ENCODE peak calls at places on chromosomes 12 and 14, in six cellular contexts. Q is HCT116, G is right lobe of liver, Z is transverse colon, D is adrenal gland, U is tibial nerve. F is an unnamed sample.
A peak's percentile ranks its signal among the peaks of the same experiment; 100 is the strongest.

GRCh38 chr12:8590842-8591545 is 21.7 kb downstream of the AICDA start:
- DNase-seq in Q (no peak), G (peak; percentile 49), Z (no peak), D (no peak), U (no peak), F (no peak)

GRCh38 chr12:76863005-76863670 is 15.7 kb downstream of the CSRP2 start:
- DNase-seq in Q (no peak), G (peak; percentile 65), Z (no peak), D (no peak), U (no peak), F (no peak)

GRCh38 chr12:122166422-122167327 is 7.3 kb downstream of the IL31 start:
- DNase-seq in Q (no peak), G (no peak), Z (no peak), D (no peak), U (no peak), F (no peak)

GRCh38 chr12:89129471-89129870 is 222.8 kb downstream of the DUSP6 start:
- DNase-seq in Q (no peak), G (no peak), Z (no peak), D (no peak), U (no peak), F (no peak)

GRCh38 chr12:89252284-89252683 is 100.0 kb downstream of the DUSP6 start:
- DNase-seq in Q (no peak), G (no peak), Z (no peak), D (no peak), U (no peak), F (no peak)

GRCh38 chr14:36996857-36997590 is 175.4 kb downstream of the SLC25A21 start:
- DNase-seq in Q (no peak), G (no peak), Z (no peak), D (no peak), U (no peak), F (no peak)

GRCh38 chr14:49999216-49999761 is 106.4 kb downstream of the ARF6 start:
- DNase-seq in Q (peak; percentile 71), G (peak; percentile 68), Z (peak; percentile 89), D (peak; percentile 94), U (peak; percentile 72), F (peak; percentile 81)

GRCh38 chr12:6540181-6540877 is 6.0 kb downstream of the GAPDH start:
- DNase-seq in Q (peak; percentile 67), G (peak; percentile 75), Z (peak; percentile 96), D (peak; percentile 93), U (peak; percentile 88), F (peak; percentile 94)

GRCh38 chr14:101731187-101732080 is 30.1 kb upstream of the PPP2R5C start:
- DNase-seq in Q (peak; percentile 86), G (no peak), Z (peak; percentile 92), D (peak; percentile 71), U (no peak), F (no peak)

GRCh38 chr14:94769413-94770250 is at the start of gene GSC:
- DNase-seq in Q (no peak), G (no peak), Z (peak; percentile 17), D (no peak), U (no peak), F (peak; percentile 45)

GRCh38 chr14:104135121-104135903 is 3.1 kb upstream of the KIF26A start:
- DNase-seq in Q (no peak), G (peak; percentile 42), Z (no peak), D (peak; percentile 72), U (no peak), F (no peak)

GRCh38 chr14:64766430-64767151 is 62.4 kb downstream of the PLEKHG3 start:
- DNase-seq in Q (no peak), G (no peak), Z (no peak), D (no peak), U (no peak), F (peak; percentile 20)

GRCh38 chr14:45467023-45467422 is 214.0 kb upstream of the MIS18BP1 start:
- DNase-seq in Q (no peak), G (no peak), Z (no peak), D (no peak), U (no peak), F (no peak)

GRCh38 chr12:132337557-132337956 is 8.2 kb upstream of the GALNT9 start:
- DNase-seq in Q (no peak), G (no peak), Z (no peak), D (no peak), U (no peak), F (no peak)

GRCh38 chr12:10214131-10214876 is 1.6 kb downstream of the GABARAPL1 start:
- DNase-seq in Q (no peak), G (no peak), Z (no peak), D (no peak), U (no peak), F (no peak)

GRCh38 chr14:45128963-45129629 is 5.2 kb downstream of the FKBP3 start:
- DNase-seq in Q (no peak), G (no peak), Z (no peak), D (no peak), U (no peak), F (no peak)

GRCh38 chr12:60100150-60100549 is 504.3 kb downstream of the SLC16A7 start:
- DNase-seq in Q (no peak), G (no peak), Z (no peak), D (no peak), U (no peak), F (no peak)

GRCh38 chr12:97306121-97306520 is 156.5 kb upstream of the RMST start:
- DNase-seq in Q (no peak), G (no peak), Z (no peak), D (no peak), U (no peak), F (no peak)

GRCh38 chr14:22837750-22838538 is 1.6 kb downstream of the MMP14 start:
- DNase-seq in Q (no peak), G (no peak), Z (peak; percentile 55), D (no peak), U (peak; percentile 68), F (peak; percentile 52)

GRCh38 chr14:22838631-22839041 is 2.3 kb downstream of the MMP14 start:
- DNase-seq in Q (no peak), G (no peak), Z (peak; percentile 25), D (no peak), U (no peak), F (peak; percentile 43)

GRCh38 chr14:22837059-22837749 is 819 bp downstream of the MMP14 start:
- DNase-seq in Q (no peak), G (peak; percentile 65), Z (peak; percentile 58), D (peak; percentile 83), U (peak; percentile 41), F (peak; percentile 78)

GRCh38 chr14:22835505-22835904 is 880 bp upstream of the MMP14 start:
- DNase-seq in Q (no peak), G (no peak), Z (no peak), D (no peak), U (no peak), F (no peak)

GRCh38 chr14:22836301-22837058 is at the start of gene MMP14:
- DNase-seq in Q (no peak), G (no peak), Z (peak; percentile 79), D (peak; percentile 84), U (peak; percentile 80), F (peak; percentile 86)
- TF ChIP-seq POLR2A in Q (no peak), G (peak; percentile 25), Z (peak; percentile 64), D (peak; percentile 64), U (peak; percentile 84), F (peak; percentile 45)

DNA sequence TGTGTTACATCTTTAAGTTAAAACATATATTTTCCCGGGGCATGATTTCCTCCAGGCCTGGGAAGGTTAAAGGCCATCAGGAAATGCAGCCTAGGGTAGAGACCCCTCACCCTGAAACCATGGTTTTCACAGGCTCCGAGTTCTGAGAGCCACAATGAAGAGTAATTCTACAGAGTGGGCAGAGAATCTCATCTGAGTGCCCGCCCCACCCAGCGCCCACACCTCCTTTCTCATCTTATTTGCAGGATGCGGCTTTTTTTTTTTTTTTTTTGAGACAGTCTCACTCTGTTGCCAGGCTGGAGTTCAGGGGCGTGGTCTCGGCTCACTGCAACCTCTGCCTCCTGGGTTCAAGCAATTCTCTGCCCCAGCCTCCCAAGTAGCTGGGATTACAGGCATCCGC is 170.7 kb downstream of the FOXN3 start:
- DNase-seq in Q (no peak), G (no peak), Z (no peak), D (no peak), U (no peak), F (no peak)
- H3K4me1 ChIP-seq in Q (peaks cover 12% of the 10 kb centered on the region), G (no peaks in the 10 kb centered on the region), Z (no peaks in the 10 kb centered on the region), D (peaks cover 19% of the 10 kb centered on the region), U (peaks cover 8% of the 10 kb centered on the region), F (peaks cover 43% of the 10 kb centered on the region)

GRCh38 chr12:52007158-52007921 is 594 bp downstream of the TAMALIN start:
- DNase-seq in Q (no peak), G (no peak), Z (peak; percentile 50), D (no peak), U (no peak), F (peak; percentile 74)
- TF ChIP-seq POLR2A in Q (no peak), G (peak; percentile 26), Z (peak; percentile 7), D (no peak), U (peak; percentile 18), F (peak; percentile 24)

GRCh38 chr12:65123435-65124063 is 2.4 kb upstream of the WIF1 start:
- DNase-seq in Q (no peak), G (no peak), Z (no peak), D (no peak), U (no peak), F (no peak)
- H3K4me1 ChIP-seq in Q (no peaks in the 10 kb centered on the region), G (no peaks in the 10 kb centered on the region), Z (peaks cover 7% of the 10 kb centered on the region), D (no peaks in the 10 kb centered on the region), U (peaks cover 5% of the 10 kb centered on the region), F (peaks cover 8% of the 10 kb centered on the region)

GRCh38 chr12:107017042-107017441 is 30.1 kb upstream of the MTERF2 start:
- DNase-seq in Q (no peak), G (no peak), Z (no peak), D (peak; percentile 63), U (no peak), F (no peak)
- TF ChIP-seq POLR2A in Q (no peak), G (no peak), Z (no peak), D (no peak), U (no peak), F (no peak)

GRCh38 chr14:69132513-69133181 is 20.3 kb downstream of the DCAF5 start:
- DNase-seq in Q (no peak), G (no peak), Z (no peak), D (no peak), U (no peak), F (no peak)

GRCh38 chr14:69138189-69138535 is 14.8 kb downstream of the DCAF5 start:
- DNase-seq in Q (no peak), G (no peak), Z (no peak), D (no peak), U (no peak), F (no peak)

GRCh38 chr14:69137456-69138188 is 15.3 kb downstream of the DCAF5 start:
- DNase-seq in Q (no peak), G (no peak), Z (no peak), D (no peak), U (no peak), F (no peak)

GRCh38 chr14:69133206-69134125 is 19.5 kb downstream of the DCAF5 start:
- DNase-seq in Q (no peak), G (no peak), Z (no peak), D (peak; percentile 73), U (no peak), F (no peak)

DNA sequence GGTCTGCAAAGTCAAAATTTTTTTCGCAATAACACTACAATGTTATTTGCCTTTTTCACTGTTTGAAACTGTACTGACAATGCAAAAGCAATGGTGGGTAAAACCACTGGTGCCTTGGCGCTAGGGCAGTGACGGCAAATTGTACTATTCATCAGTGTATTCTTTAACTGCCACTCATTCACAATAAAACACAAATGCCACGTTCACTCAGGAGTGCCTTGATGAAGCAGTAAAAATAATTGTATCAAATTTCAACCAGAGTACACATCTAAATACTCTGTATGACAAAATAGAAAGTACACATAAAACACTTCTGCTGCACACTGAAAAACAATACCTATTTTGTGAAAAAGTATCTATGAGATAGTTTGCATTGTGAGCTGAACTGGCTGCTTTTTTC is 17.8 kb downstream of the DCAF5 start:
- DNase-seq in Q (no peak), G (no peak), Z (no peak), D (no peak), U (no peak), F (no peak)
- H3K4me1 ChIP-seq in Q (peaks cover 4% of the 10 kb centered on the region), G (no peaks in the 10 kb centered on the region), Z (peaks cover 28% of the 10 kb centered on the region), D (peaks cover 22% of the 10 kb centered on the region), U (peaks cover 34% of the 10 kb centered on the region), F (peaks cover 28% of the 10 kb centered on the region)

F was measured in heart left ventricle.